ENCODE peak calls at places on chromosomes 3 and 15, in five cellular contexts. X is ureter; H is A172; L is activated naive CD4-positive, alpha-beta T cell treated with Interleukin-2 at 50 U/mL for 16 hours; C is amygdala. M is an unnamed sample.

GRCh38 chr15:99970891-99971330 is 237.7 kb upstream of the LYSMD4 start:
- DNase-seq in X (no peak), H (no peak), L (no peak), C (no peak), M (no peak)

GRCh38 chr3:143482106-143483088 is 362.8 kb downstream of the CHST2 start:
- DNase-seq in X (no peak), H (no peak), L (no peak), C (no peak), M (no peak)

GRCh38 chr15:90665288-90666134 is 51.6 kb upstream of the BLM start:
- DNase-seq in X (peak), H (no peak), L (peak), C (peak), M (peak)

GRCh38 chr15:89197503-89197971 is 23.8 kb downstream of the RLBP1 start:
- DNase-seq in X (peak), H (no peak), L (no peak), C (peak), M (peak)

GRCh38 chr15:71551566-71551965 is 258.8 kb upstream of the NR2E3 start:
- DNase-seq in X (no peak), H (peak), L (no peak), C (no peak), M (no peak)

GRCh38 chr3:128310286-128311058 is 156.2 kb downstream of the DNAJB8 start:
- DNase-seq in X (no peak), H (no peak), L (no peak), C (no peak), M (no peak)

GRCh38 chr15:58201536-58201935 is 63.4 kb downstream of the AQP9 start:
- DNase-seq in X (no peak), H (no peak), L (no peak), C (no peak), M (no peak)

GRCh38 chr3:175335229-175335628 is 476.1 kb downstream of the NAALADL2 start:
- DNase-seq in X (no peak), H (no peak), L (no peak), C (no peak), M (no peak)

GRCh38 chr3:159969-160368 is 36.6 kb upstream of the CHL1 start:
- DNase-seq in X (no peak), H (no peak), L (no peak), C (no peak), M (no peak)

GRCh38 chr3:128068156-128068620 is 16.0 kb downstream of the SEC61A1 start:
- DNase-seq in X (no peak), H (peak), L (no peak), C (no peak), M (no peak)

GRCh38 chr3:42097166-42097946 is 6.2 kb downstream of the TRAK1 start:
- DNase-seq in X (no peak), H (peak), L (peak), C (no peak), M (no peak)

GRCh38 chr15:29090617-29091466 is 178.8 kb downstream of the NSMCE3 start:
- DNase-seq in X (no peak), H (peak), L (peak), C (no peak), M (no peak)

GRCh38 chr3:190019840-190020239 is 100.9 kb downstream of the P3H2 start:
- DNase-seq in X (no peak), H (no peak), L (no peak), C (no peak), M (no peak)

GRCh38 chr3:194274424-194275085 is 76.6 kb downstream of the CPN2 start:
- DNase-seq in X (no peak), H (peak), L (no peak), C (no peak), M (no peak)

GRCh38 chr15:77584201-77584600 is 48.5 kb downstream of the LINGO1 start:
- DNase-seq in X (no peak), H (no peak), L (no peak), C (no peak), M (no peak)

GRCh38 chr3:156513619-156514018 is 41.3 kb downstream of the SSR3 start:
- DNase-seq in X (no peak), H (peak), L (no peak), C (no peak), M (no peak)